ENCODE peak calls at places on chromosomes 6 and 20, in four cellular contexts. C is K562, T is WTC11, F is HepG2. Q is an unnamed sample.

GRCh38 chr20:38125157-38126056 is 39.7 kb downstream of the TGM2 start:
- DNase-seq in F (peak; percentile 90), T (no peak), C (no peak), Q (peak; percentile 63)

GRCh38 chr6:111691345-111692225 is 85.9 kb upstream of the TRAF3IP2 start:
- DNase-seq in F (no peak), T (no peak), C (no peak), Q (no peak)

GRCh38 chr6:88614306-88614877 is 349.0 kb downstream of the RNGTT start:
- DNase-seq in T (no peak), F (no peak), C (no peak), Q (no peak)

GRCh38 chr6:22657341-22657985 is 88.1 kb downstream of the HDGFL1 start:
- DNase-seq in C (no peak), F (peak; percentile 56), T (no peak), Q (no peak)

GRCh38 chr20:4173142-4173541 is 157.8 kb upstream of the RNF24 start:
- DNase-seq in T (no peak), F (no peak), C (no peak), Q (no peak)

GRCh38 chr6:4491501-4492260 is 284.5 kb upstream of the CDYL start:
- DNase-seq in C (no peak), T (no peak), F (no peak), Q (no peak)

GRCh38 chr6:119856136-119856535 is 506.6 kb upstream of the MAN1A1 start:
- DNase-seq in C (no peak), F (no peak), T (no peak), Q (no peak)

GRCh38 chr20:55668659-55669058 is 336.7 kb downstream of the CBLN4 start:
- DNase-seq in C (no peak), T (no peak), F (no peak), Q (no peak)

GRCh38 chr6:12007915-12008286 is 4.2 kb upstream of the HIVEP1 start:
- DNase-seq in T (no peak), C (no peak), F (no peak), Q (no peak)

GRCh38 chr6:2661651-2662050 is 89.1 kb downstream of the MYLK4 start:
- DNase-seq in F (no peak), T (no peak), C (no peak), Q (no peak)

GRCh38 chr6:36230376-36230775 is 33.8 kb downstream of the BRPF3 start:
- DNase-seq in C (no peak), T (no peak), F (no peak), Q (no peak)

GRCh38 chr20:32777177-32777956 is 15.2 kb downstream of the DNMT3B start:
- DNase-seq in C (no peak), T (no peak), F (peak; percentile 56), Q (no peak)

GRCh38 chr6:102387351-102388033 is 994.0 kb downstream of the GRIK2 start:
- DNase-seq in F (no peak), C (no peak), T (no peak), Q (no peak)

GRCh38 chr6:137094411-137095008 is 49.7 kb upstream of the IL20RA start:
- DNase-seq in T (peak; percentile 55), F (peak; percentile 74), C (peak; percentile 65), Q (peak; percentile 46)

GRCh38 chr6:13273931-13274706 is 54.2 kb downstream of the TBC1D7 start:
- DNase-seq in F (no peak), C (peak; percentile 75), T (no peak), Q (no peak)

GRCh38 chr6:10521104-10521808 is at the start of gene GCNT2:
- DNase-seq in F (peak; percentile 92), C (no peak), T (peak; percentile 63), Q (peak; percentile 46)

GRCh38 chr6:21539621-21540100 is 53.9 kb upstream of the SOX4 start:
- DNase-seq in C (no peak), T (no peak), F (no peak), Q (no peak)

GRCh38 chr6:158086054-158086705 is 81.9 kb downstream of the SERAC1 start:
- DNase-seq in T (no peak), C (no peak), F (no peak), Q (no peak)

GRCh38 chr6:33317418-33317667 is 201 bp downstream of the ZBTB22 start:
- DNase-seq in C (peak; percentile 94), F (no peak), T (peak; percentile 69), Q (no peak)

GRCh38 chr6:122833229-122833556 is 44.1 kb downstream of the SMPDL3A start:
- DNase-seq in C (no peak), F (no peak), T (no peak), Q (no peak)

GRCh38 chr6:6003334-6004146 is 3.2 kb downstream of the NRN1 start:
- DNase-seq in C (no peak), T (peak; percentile 66), F (no peak), Q (no peak)

GRCh38 chr20:2305479-2305878 is 9.7 kb downstream of the TGM3 start:
- DNase-seq in C (no peak), F (no peak), T (no peak), Q (no peak)

GRCh38 chr6:32774428-32774827 is 11.1 kb upstream of the HLA-DQB2 start:
- DNase-seq in T (no peak), F (no peak), C (no peak), Q (no peak)

GRCh38 chr6:55473722-55474121 is 105.3 kb downstream of the HMGCLL1 start:
- DNase-seq in T (no peak), F (no peak), C (no peak), Q (no peak)

GRCh38 chr6:168128631-168129291 is 49.7 kb upstream of the FRMD1 start:
- DNase-seq in T (no peak), F (no peak), C (no peak), Q (no peak)

GRCh38 chr6:150880336-150880735 is 14.8 kb downstream of the MTHFD1L start:
- DNase-seq in T (no peak), F (no peak), C (no peak), Q (no peak)

GRCh38 chr6:135675862-135676261 is 175.6 kb upstream of the PDE7B start:
- DNase-seq in C (peak; percentile 43), F (peak; percentile 22), T (peak; percentile 18), Q (peak; percentile 59)

GRCh38 chr6:150153905-150154492 is 11.2 kb downstream of the PPP1R14C start:
- DNase-seq in F (no peak), T (no peak), C (no peak), Q (no peak)

GRCh38 chr6:12116264-12116800 is 104.2 kb downstream of the HIVEP1 start:
- DNase-seq in T (no peak), C (no peak), F (no peak), Q (no peak)

GRCh38 chr20:50844430-50845100 is 49.7 kb downstream of the BCAS4 start:
- DNase-seq in F (peak; percentile 25), C (peak; percentile 39), T (no peak), Q (peak; percentile 18)

GRCh38 chr6:63493557-63493956 is 78.7 kb upstream of the LOC128125822 start:
- DNase-seq in T (no peak), C (no peak), F (no peak), Q (peak; percentile 9)

GRCh38 chr6:128882560-128882959 is 378 bp upstream of the LAMA2 start:
- DNase-seq in T (no peak), C (no peak), F (no peak), Q (no peak)

GRCh38 chr6:4381379-4381778 is 246.0 kb upstream of the ECI2 start:
- DNase-seq in C (no peak), F (no peak), T (no peak), Q (no peak)

GRCh38 chr6:88445188-88445958 is 279.2 kb upstream of the CNR1 start:
- DNase-seq in F (no peak), T (no peak), C (no peak), Q (no peak)

GRCh38 chr6:162777091-162777490 is 49.3 kb downstream of the PACRG start:
- DNase-seq in T (no peak), C (no peak), F (no peak), Q (no peak)

GRCh38 chr20:18832801-18833200 is 19.2 kb downstream of the SCP2D1 start:
- DNase-seq in F (no peak), C (no peak), T (no peak), Q (no peak)
- TF ChIP-seq HMGXB4 in F (no peak), C (no peak), T (no peak), Q (no peak)

GRCh38 chr20:17712708-17713107 is 12.9 kb downstream of the BANF2 start:
- DNase-seq in T (no peak), C (no peak), F (no peak), Q (no peak)

GRCh38 chr20:17709361-17710293 is 9.9 kb downstream of the BANF2 start:
- DNase-seq in F (peak; percentile 28), T (no peak), C (no peak), Q (no peak)

GRCh38 chr20:17712201-17712600 is 12.4 kb downstream of the BANF2 start:
- DNase-seq in C (no peak), F (no peak), T (no peak), Q (no peak)

GRCh38 chr20:17708675-17709360 is 9.1 kb downstream of the BANF2 start:
- DNase-seq in T (no peak), C (no peak), F (no peak), Q (no peak)

GRCh38 chr20:17710379-17711305 is 10.9 kb downstream of the BANF2 start:
- DNase-seq in F (peak; percentile 92), T (no peak), C (peak; percentile 17), Q (no peak)
- TF ChIP-seq HMGXB4 in F (no peak), T (no peak), C (no peak), Q (no peak)

GRCh38 chr6:143969077-143969476 is 39.0 kb downstream of the PLAGL1 start:
- DNase-seq in T (no peak), F (no peak), C (no peak), Q (no peak)
- TF ChIP-seq HMGXB4 in T (no peak), F (no peak), C (no peak), Q (no peak)

DNA sequence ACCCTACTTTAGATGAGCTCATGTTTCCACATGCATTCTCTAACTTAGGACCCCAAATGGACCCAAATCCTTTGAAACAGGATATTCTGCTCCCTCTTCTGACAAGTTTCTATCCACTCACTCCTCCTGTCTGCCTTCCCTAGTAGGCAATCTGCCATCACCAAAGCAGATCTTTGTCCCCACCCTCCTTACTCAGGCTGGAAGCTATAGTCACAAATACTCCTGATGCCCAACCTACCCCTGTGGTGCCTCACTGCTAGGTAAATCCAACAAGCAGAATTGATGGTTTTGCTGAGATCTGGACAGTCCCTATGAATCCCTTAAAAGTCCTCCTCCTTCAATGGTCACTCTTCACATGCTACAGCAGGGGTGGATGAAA is 21.7 kb downstream of the ELOVL5 start:
- DNase-seq in C (no peak), F (no peak), T (no peak), Q (no peak)
- TF ChIP-seq HMGXB4 in C (no peak), F (no peak), T (no peak), Q (no peak)

DNA sequence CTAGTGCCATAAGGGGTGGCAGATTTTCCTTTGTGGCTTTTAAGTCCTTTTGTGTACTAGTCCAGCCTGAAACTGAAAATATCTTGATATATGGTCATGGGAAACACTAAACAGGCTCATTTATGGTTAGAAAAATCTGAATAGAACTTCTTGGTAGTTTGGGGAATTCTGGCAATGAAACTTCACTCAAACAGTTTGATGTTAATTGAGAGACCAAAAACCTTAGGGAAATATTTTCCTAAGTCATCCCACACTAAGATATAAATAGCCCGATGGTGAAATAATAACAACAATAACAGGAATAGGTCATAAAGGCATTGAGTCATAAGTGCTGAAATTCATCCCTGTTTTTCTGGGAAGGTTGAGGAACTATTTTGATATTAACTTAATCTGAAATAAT is 146.2 kb upstream of the SMLR1 start:
- DNase-seq in F (no peak), C (no peak), T (no peak), Q (no peak)
- TF ChIP-seq HMGXB4 in F (no peak), C (no peak), T (no peak), Q (no peak)

Q was measured in A549.